ENCODE peak calls at places on chromosomes 6 and 20, in seven cellular contexts. F, J, V, I, C, O and U are unnamed samples.

GRCh38 chr6:19837511-19838441 is 606 bp downstream of the ID4 start:
- DNase-seq in O (peak; percentile 49), V (no peak), J (no peak), F (peak; percentile 38), C (no peak), I (peak; percentile 61), U (peak; percentile 19)

GRCh38 chr6:74420221-74420620 is 724.2 kb downstream of the CD109 start:
- DNase-seq in O (no peak), F (no peak), I (no peak), J (no peak), C (no peak), V (no peak), U (no peak)

GRCh38 chr20:11853359-11853758 is 64.3 kb upstream of the BTBD3 start:
- DNase-seq in C (no peak), J (no peak), I (no peak), F (peak; percentile 52), O (no peak), V (no peak), U (no peak)

GRCh38 chr20:45322952-45323383 is 14.9 kb upstream of the MATN4 start:
- DNase-seq in V (no peak), J (peak; percentile 59), O (peak; percentile 88), F (peak; percentile 43), C (no peak), I (no peak), U (peak; percentile 49)

GRCh38 chr6:109794201-109794926 is 103.3 kb downstream of the FIG4 start:
- DNase-seq in F (peak; percentile 88), V (no peak), I (no peak), O (no peak), J (no peak), C (no peak), U (no peak)

GRCh38 chr20:22180244-22180643 is 404.1 kb downstream of the FOXA2 start:
- DNase-seq in I (no peak), O (no peak), J (no peak), F (no peak), C (no peak), V (no peak), U (no peak)

GRCh38 chr6:141264101-141264500 is 868.6 kb upstream of the GJE1 start:
- DNase-seq in I (no peak), J (no peak), O (no peak), C (no peak), F (peak; percentile 46), V (no peak), U (no peak)

GRCh38 chr20:16595376-16595775 is 22.1 kb upstream of the KIF16B start:
- DNase-seq in C (no peak), J (no peak), V (no peak), I (no peak), F (no peak), O (no peak), U (no peak)

GRCh38 chr6:38052035-38052434 is 232.5 kb downstream of the ZFAND3 start:
- DNase-seq in J (no peak), C (no peak), V (no peak), O (no peak), I (no peak), F (no peak), U (no peak)

GRCh38 chr6:108453601-108454157 is 107.0 kb upstream of the FOXO3 start:
- DNase-seq in J (no peak), F (peak; percentile 78), C (no peak), V (no peak), O (no peak), I (no peak), U (no peak)

GRCh38 chr6:106512048-106512957 is 117.0 kb downstream of the RTN4IP1 start:
- DNase-seq in O (peak; percentile 78), C (peak; percentile 71), F (no peak), V (peak; percentile 71), J (peak; percentile 60), I (peak; percentile 36), U (peak; percentile 77)

GRCh38 chr6:149065658-149066556 is 251.6 kb upstream of the TAB2 start:
- DNase-seq in I (no peak), J (no peak), O (peak; percentile 62), V (no peak), C (no peak), F (no peak), U (no peak)

GRCh38 chr6:3592371-3592941 is 135.6 kb upstream of the SLC22A23 start:
- DNase-seq in I (no peak), O (peak; percentile 30), J (no peak), V (no peak), C (no peak), F (peak; percentile 93), U (no peak)

GRCh38 chr6:71887006-71887743 is 825 bp downstream of the RIMS1 start:
- DNase-seq in I (peak; percentile 18), C (no peak), V (no peak), J (no peak), O (no peak), F (no peak), U (peak; percentile 1)

GRCh38 chr6:112202639-112203341 is 51.6 kb downstream of the LAMA4 start:
- DNase-seq in O (no peak), V (no peak), J (no peak), I (no peak), C (no peak), F (no peak), U (no peak)

GRCh38 chr20:51586005-51586440 is 43.5 kb upstream of the NFATC2 start:
- DNase-seq in O (no peak), C (no peak), J (no peak), V (no peak), I (no peak), F (peak; percentile 83), U (no peak)

GRCh38 chr6:71309666-71310065 is 21.1 kb downstream of the OGFRL1 start:
- DNase-seq in V (no peak), I (no peak), J (no peak), O (no peak), F (no peak), C (no peak), U (no peak)

GRCh38 chr6:132733288-132733687 is 19.4 kb upstream of the VNN1 start:
- DNase-seq in F (peak; percentile 17), C (no peak), V (no peak), O (no peak), I (no peak), J (no peak), U (no peak)

GRCh38 chr20:41454250-41454649 is 87.6 kb upstream of the EMILIN3 start:
- DNase-seq in I (no peak), O (no peak), V (no peak), J (no peak), C (no peak), F (no peak), U (no peak)

GRCh38 chr6:16179970-16180431 is 51.1 kb downstream of the MYLIP start:
- DNase-seq in I (no peak), V (peak; percentile 27), C (peak; percentile 28), F (no peak), J (no peak), O (no peak), U (no peak)

GRCh38 chr6:126625019-126625418 is 285.1 kb downstream of the CENPW start:
- DNase-seq in V (no peak), F (peak; percentile 31), O (no peak), I (peak; percentile 21), J (no peak), C (no peak), U (no peak)

GRCh38 chr6:131103296-131103695 is 32.0 kb upstream of the AKAP7 start:
- DNase-seq in J (no peak), F (no peak), V (no peak), C (no peak), O (no peak), I (no peak), U (no peak)

GRCh38 chr20:13831476-13831875 is 46.6 kb downstream of the NDUFAF5 start:
- DNase-seq in V (no peak), O (no peak), C (no peak), I (no peak), F (no peak), J (no peak), U (no peak)

GRCh38 chr6:41548841-41549642 is 2.9 kb downstream of the FOXP4 start:
- DNase-seq in C (no peak), V (no peak), J (no peak), I (no peak), F (no peak), O (no peak), U (no peak)
- H3K4me1 ChIP-seq in C (peaks cover 28% of the 10 kb centered on the region), V (peaks cover 42% of the 10 kb centered on the region), J (peaks cover 14% of the 10 kb centered on the region), I (peaks cover 37% of the 10 kb centered on the region), F (peaks cover 8% of the 10 kb centered on the region), O (peaks cover 71% of the 10 kb centered on the region), U (peaks cover 38% of the 10 kb centered on the region)

GRCh38 chr6:28587011-28587745 is 61.5 kb downstream of the GPX5 start:
- DNase-seq in V (no peak), O (peak; percentile 85), F (no peak), C (peak; percentile 47), I (no peak), J (peak; percentile 54), U (peak; percentile 83)
- H3K27ac ChIP-seq in V (no peak overlapping the region), O (peak overlapping the region; percentile 46), F (no peak overlapping the region), C (no peak overlapping the region), I (peak overlapping the region; percentile 67), J (no peak overlapping the region), U (no peak overlapping the region)

GRCh38 chr6:39847216-39847615 is 55.0 kb downstream of the DAAM2 start:
- DNase-seq in C (no peak), V (no peak), J (no peak), F (no peak), O (peak; percentile 77), I (no peak), U (no peak)

GRCh38 chr6:39850897-39851296 is 58.7 kb downstream of the DAAM2 start:
- DNase-seq in C (no peak), I (no peak), V (no peak), F (peak; percentile 7), J (no peak), O (peak; percentile 15), U (no peak)

GRCh38 chr6:39849228-39849627 is 57.1 kb downstream of the DAAM2 start:
- DNase-seq in I (no peak), V (no peak), O (no peak), F (no peak), J (no peak), C (no peak), U (no peak)

GRCh38 chr6:39849764-39850163 is 57.6 kb downstream of the DAAM2 start:
- DNase-seq in J (no peak), V (no peak), C (no peak), F (peak; percentile 31), O (no peak), I (no peak), U (no peak)

DNA sequence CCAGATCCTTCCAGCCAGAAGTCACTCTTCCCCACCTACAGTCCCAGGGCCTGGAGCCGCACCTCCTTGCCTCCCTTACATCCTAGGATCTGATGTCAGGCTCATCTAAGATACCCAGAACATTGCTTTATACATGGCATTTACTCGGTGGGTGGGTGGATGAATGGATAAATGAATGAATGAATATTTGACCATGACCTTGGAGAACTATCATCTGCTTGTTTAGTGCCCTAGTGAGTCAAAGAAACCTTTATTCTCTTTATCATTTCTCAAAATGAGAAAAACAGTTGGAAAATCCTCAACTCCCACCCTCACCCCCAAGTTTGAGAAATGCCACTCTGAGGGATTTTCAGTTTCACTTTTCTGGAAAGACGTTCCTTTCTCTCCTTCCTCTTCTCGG is 56.0 kb downstream of the DAAM2 start:
- DNase-seq in V (no peak), F (no peak), J (no peak), I (no peak), O (no peak), C (no peak), U (no peak)
- H3K4me1 ChIP-seq in V (no peaks in the 10 kb centered on the region), F (peaks cover 17% of the 10 kb centered on the region), J (peaks cover 9% of the 10 kb centered on the region), I (no peaks in the 10 kb centered on the region), O (peaks cover 49% of the 10 kb centered on the region), C (no peaks in the 10 kb centered on the region), U (peaks cover 4% of the 10 kb centered on the region)

DNA sequence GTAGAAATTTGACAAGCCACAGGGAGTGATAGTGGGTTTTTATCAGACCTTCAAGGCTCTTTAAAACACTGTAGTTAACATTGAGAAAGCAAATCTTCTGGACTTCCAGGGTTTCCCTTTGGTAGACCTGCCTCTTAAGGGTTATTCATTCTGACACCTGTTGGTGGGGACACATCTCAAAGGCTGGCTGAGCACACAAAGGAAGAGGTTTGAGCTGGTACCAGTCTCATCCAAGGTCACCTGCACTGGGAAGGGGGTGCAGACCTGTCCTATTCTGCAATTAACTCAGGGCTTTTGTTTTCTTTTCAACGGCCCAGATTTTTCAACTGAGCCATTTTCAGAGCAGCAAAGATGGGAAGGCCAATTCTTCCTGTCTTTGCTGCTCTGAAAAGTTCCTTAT is 45.6 kb downstream of the EDN1 start:
- DNase-seq in V (no peak), C (no peak), O (no peak), F (no peak), I (no peak), J (no peak), U (no peak)
- H3K27ac ChIP-seq in V (no peak overlapping the region), C (no peak overlapping the region), O (peak overlapping the region; percentile 11), F (no peak overlapping the region), I (no peak overlapping the region), J (no peak overlapping the region), U (no peak overlapping the region)